ENCODE peak calls at places on chromosomes 7 and 10, in six cellular contexts. H, T, Q, C, G and F are unnamed samples.

GRCh38 chr7:31782411-31782991 is 95.5 kb downstream of the PPP1R17 start:
- DNase-seq in H (no peak), C (peak), Q (no peak), T (no peak), G (no peak), F (peak)

GRCh38 chr7:108614903-108615302 is 45.2 kb downstream of the DNAJB9 start:
- DNase-seq in Q (no peak), C (no peak), H (no peak), G (no peak), T (no peak), F (no peak)

GRCh38 chr7:21972397-21972784 is 26.7 kb upstream of the CDCA7L start:
- DNase-seq in Q (no peak), C (no peak), H (no peak), G (no peak), T (no peak), F (no peak)

GRCh38 chr10:62924344-62924748 is 108.2 kb upstream of the EGR2 start:
- DNase-seq in T (no peak), H (no peak), G (no peak), Q (no peak), C (no peak), F (no peak)

GRCh38 chr10:122648599-122649428 is 50.8 kb downstream of the C10orf120 start:
- DNase-seq in Q (peak), T (peak), C (peak), G (no peak), H (peak), F (peak)

GRCh38 chr7:100469227-100470044 is 5.4 kb upstream of the SPACDR start:
- DNase-seq in Q (peak), T (peak), C (peak), H (peak), G (peak), F (peak)

GRCh38 chr10:96619120-96619519 is 32.3 kb upstream of the TM9SF3 start:
- DNase-seq in G (no peak), T (no peak), H (no peak), C (no peak), Q (no peak), F (no peak)

GRCh38 chr10:64576497-64576896 is 1055.3 kb downstream of the REEP3 start:
- DNase-seq in Q (no peak), H (no peak), G (no peak), C (no peak), T (no peak), F (no peak)

GRCh38 chr10:35089641-35090161 is 440 bp downstream of the CUL2 start:
- DNase-seq in G (no peak), Q (no peak), T (no peak), C (peak), H (no peak), F (peak)

GRCh38 chr10:79399242-79399831 is 46.1 kb downstream of the ZCCHC24 start:
- DNase-seq in H (peak), T (peak), C (peak), G (no peak), Q (peak), F (peak)

GRCh38 chr10:50469778-50470193 is 154.0 kb downstream of the SGMS1 start:
- DNase-seq in T (no peak), C (peak), G (no peak), Q (peak), H (no peak), F (peak)

GRCh38 chr10:89838002-89838615 is 136.7 kb downstream of the KIF20B start:
- DNase-seq in H (no peak), Q (no peak), T (no peak), G (no peak), C (no peak), F (no peak)

GRCh38 chr7:424961-425793 is 94.5 kb downstream of the PDGFA start:
- DNase-seq in T (no peak), H (no peak), G (no peak), Q (peak), C (no peak), F (peak)

GRCh38 chr10:6843477-6843876 is 263.4 kb upstream of the PRKCQ start:
- DNase-seq in Q (no peak), H (no peak), C (no peak), T (no peak), G (no peak), F (no peak)

GRCh38 chr7:134632937-134633540 is 13.6 kb upstream of the BPGM start:
- DNase-seq in T (no peak), H (no peak), G (no peak), Q (no peak), C (peak), F (peak)

GRCh38 chr7:116443101-116443523 is 56.4 kb upstream of the CAV2 start:
- DNase-seq in H (no peak), Q (no peak), C (peak), G (no peak), T (no peak), F (peak)

GRCh38 chr7:114048386-114049235 is 129.8 kb upstream of the PPP1R3A start:
- DNase-seq in T (no peak), C (peak), H (no peak), G (no peak), Q (no peak), F (peak)

GRCh38 chr7:142420554-142421362 is 162.9 kb upstream of the PRSS58 start:
- DNase-seq in G (no peak), Q (no peak), C (peak), H (no peak), T (peak), F (no peak)

GRCh38 chr7:500521-501420 is 18.9 kb downstream of the PDGFA start:
- DNase-seq in G (no peak), T (peak), C (no peak), Q (peak), H (peak), F (no peak)

GRCh38 chr10:91887075-91887899 is 22.0 kb downstream of the FGFBP3 start:
- DNase-seq in Q (peak), H (no peak), T (peak), G (peak), C (peak), F (no peak)

GRCh38 chr7:102390697-102391484 is 5.3 kb upstream of the PRKRIP1 start:
- DNase-seq in G (peak), T (peak), C (peak), H (peak), Q (peak), F (peak)

GRCh38 chr7:110856704-110857103 is 234.2 kb upstream of the LRRN3 start:
- DNase-seq in C (peak), H (no peak), G (no peak), Q (no peak), T (no peak), F (no peak)

GRCh38 chr7:23016345-23017253 is 2.7 kb upstream of the HYCC1 start:
- DNase-seq in T (no peak), Q (no peak), C (no peak), H (no peak), G (no peak), F (no peak)